ENCODE peak calls at places on chromosome 1, in seven cellular contexts. S, Q, C, Z, Y, N and B are unnamed samples.

GRCh38 chr1:224251741-224252146 is 68.7 kb downstream of the DEGS1 start:
- DNase-seq in Z (no peak), N (no peak), C (no peak), S (no peak), Q (no peak), Y (no peak), B (no peak)

GRCh38 chr1:32651461-32652073 is 559 bp downstream of the RBBP4 start:
- DNase-seq in S (no peak), Z (no peak), C (peak), Q (no peak), Y (no peak), N (no peak), B (no peak)

GRCh38 chr1:3471356-3472087 is 17.1 kb downstream of the ARHGEF16 start:
- DNase-seq in Q (peak), Y (no peak), Z (no peak), N (no peak), C (no peak), S (peak), B (peak)

GRCh38 chr1:107936498-107937481 is 28.2 kb downstream of the VAV3 start:
- DNase-seq in Y (no peak), S (peak), Z (no peak), N (peak), Q (no peak), C (no peak), B (peak)

GRCh38 chr1:247303211-247303610 is 28.5 kb downstream of the ZNF496 start:
- DNase-seq in S (no peak), Q (no peak), Y (no peak), C (no peak), Z (no peak), N (no peak), B (no peak)

GRCh38 chr1:29793101-29793546 is 556.8 kb downstream of the PTPRU start:
- DNase-seq in Q (peak), N (no peak), C (peak), S (peak), Y (no peak), Z (no peak), B (peak)

GRCh38 chr1:56897150-56898004 is 42.8 kb downstream of the C8A start:
- DNase-seq in Q (no peak), Y (no peak), S (no peak), Z (no peak), C (no peak), N (no peak), B (no peak)

GRCh38 chr1:8024329-8024728 is 1.8 kb downstream of the ERRFI1 start:
- DNase-seq in Y (no peak), Z (no peak), N (no peak), S (peak), C (no peak), Q (no peak), B (no peak)

GRCh38 chr1:203638914-203639313 is 12.3 kb downstream of the ATP2B4 start:
- DNase-seq in Z (no peak), S (no peak), Q (no peak), N (no peak), C (no peak), Y (no peak), B (no peak)